ENCODE peak calls at places on chromosome 13, in six cellular contexts. One of them, this sample, is unnamed.

GRCh38 chr13:30615851-30616311 is 1.8 kb upstream of the USPL1 start:
- DNase-seq in GM12891: no peak
- DNase-seq in adrenal gland: no peak
- DNase-seq in prostate gland: no peak
- DNase-seq in ovary: no peak
- DNase-seq in uterus: no peak
- DNase-seq in this sample: no peak

GRCh38 chr13:79311456-79311855 is 94.6 kb downstream of the RBM26 start:
- DNase-seq in ovary: no peak
- DNase-seq in uterus: no peak
- DNase-seq in adrenal gland: no peak
- DNase-seq in prostate gland: no peak
- DNase-seq in GM12891: no peak
- DNase-seq in this sample: no peak

GRCh38 chr13:99686944-99687382 is 185.7 kb downstream of the TM9SF2 start:
- DNase-seq in uterus: no peak
- DNase-seq in prostate gland: no peak
- DNase-seq in adrenal gland: no peak
- DNase-seq in GM12891: no peak
- DNase-seq in ovary: no peak
- DNase-seq in this sample: no peak

GRCh38 chr13:36530050-36530789 is 97.9 kb downstream of the CCNA1 start:
- DNase-seq in GM12891: no peak
- DNase-seq in prostate gland: peak
- DNase-seq in adrenal gland: no peak
- DNase-seq in ovary: no peak
- DNase-seq in uterus: peak
- DNase-seq in this sample: no peak

GRCh38 chr13:38686635-38687245 is at the start of gene FREM2:
- DNase-seq in uterus: peak
- DNase-seq in GM12891: no peak
- DNase-seq in ovary: peak
- DNase-seq in adrenal gland: no peak
- DNase-seq in prostate gland: peak
- DNase-seq in this sample: no peak

GRCh38 chr13:25833761-25834160 is 218.1 kb downstream of the SHISA2 start:
- DNase-seq in GM12891: no peak
- DNase-seq in uterus: no peak
- DNase-seq in ovary: no peak
- DNase-seq in prostate gland: no peak
- DNase-seq in adrenal gland: no peak
- DNase-seq in this sample: no peak

GRCh38 chr13:98847780-98848179 is 95.3 kb upstream of the SLC15A1 start:
- DNase-seq in GM12891: no peak
- DNase-seq in uterus: no peak
- DNase-seq in adrenal gland: no peak
- DNase-seq in ovary: no peak
- DNase-seq in prostate gland: no peak
- DNase-seq in this sample: no peak

GRCh38 chr13:49622174-49622946 is 5.9 kb upstream of the ARL11 start:
- DNase-seq in prostate gland: no peak
- DNase-seq in adrenal gland: no peak
- DNase-seq in ovary: no peak
- DNase-seq in GM12891: no peak
- DNase-seq in uterus: no peak
- DNase-seq in this sample: no peak

GRCh38 chr13:72565893-72566292 is 161.5 kb downstream of the MZT1 start:
- DNase-seq in GM12891: no peak
- DNase-seq in adrenal gland: no peak
- DNase-seq in prostate gland: no peak
- DNase-seq in uterus: no peak
- DNase-seq in ovary: no peak
- DNase-seq in this sample: no peak

GRCh38 chr13:74450525-74450845 is 316.3 kb upstream of the KLF12 start:
- DNase-seq in GM12891: no peak
- DNase-seq in adrenal gland: no peak
- DNase-seq in ovary: no peak
- DNase-seq in prostate gland: no peak
- DNase-seq in uterus: no peak
- DNase-seq in this sample: no peak

GRCh38 chr13:75861786-75862185 is 225.7 kb downstream of the LMO7 start:
- DNase-seq in prostate gland: no peak
- DNase-seq in GM12891: no peak
- DNase-seq in uterus: no peak
- DNase-seq in adrenal gland: no peak
- DNase-seq in ovary: no peak
- DNase-seq in this sample: no peak

GRCh38 chr13:52105841-52106240 is 23.0 kb downstream of the NEK5 start:
- DNase-seq in prostate gland: no peak
- DNase-seq in ovary: no peak
- DNase-seq in uterus: no peak
- DNase-seq in GM12891: no peak
- DNase-seq in adrenal gland: no peak
- DNase-seq in this sample: no peak

GRCh38 chr13:38685974-38686571 is 804 bp upstream of the FREM2 start:
- DNase-seq in uterus: no peak
- DNase-seq in adrenal gland: no peak
- DNase-seq in GM12891: no peak
- DNase-seq in prostate gland: no peak
- DNase-seq in ovary: no peak
- DNase-seq in this sample: no peak

GRCh38 chr13:60000986-60001385 is 162.7 kb downstream of the DIAPH3 start:
- DNase-seq in ovary: no peak
- DNase-seq in GM12891: no peak
- DNase-seq in uterus: no peak
- DNase-seq in adrenal gland: no peak
- DNase-seq in prostate gland: no peak
- DNase-seq in this sample: no peak

GRCh38 chr13:98731925-98732324 is 20.5 kb downstream of the SLC15A1 start:
- DNase-seq in ovary: no peak
- DNase-seq in prostate gland: no peak
- DNase-seq in uterus: no peak
- DNase-seq in adrenal gland: no peak
- DNase-seq in GM12891: no peak
- DNase-seq in this sample: no peak

GRCh38 chr13:102401305-102401704 is 543 bp downstream of the FGF14 start:
- DNase-seq in GM12891: no peak
- DNase-seq in prostate gland: no peak
- DNase-seq in uterus: no peak
- DNase-seq in ovary: no peak
- DNase-seq in adrenal gland: no peak
- DNase-seq in this sample: no peak

GRCh38 chr13:66409542-66409941 is 820.6 kb downstream of the PCDH9 start:
- DNase-seq in prostate gland: no peak
- DNase-seq in adrenal gland: no peak
- DNase-seq in uterus: no peak
- DNase-seq in ovary: no peak
- DNase-seq in GM12891: no peak
- DNase-seq in this sample: no peak

GRCh38 chr13:30751183-30751933 is 16.0 kb downstream of the ALOX5AP start:
- DNase-seq in uterus: no peak
- DNase-seq in prostate gland: no peak
- DNase-seq in adrenal gland: no peak
- DNase-seq in GM12891: no peak
- DNase-seq in ovary: no peak
- DNase-seq in this sample: no peak

GRCh38 chr13:91148098-91148497 is 199.4 kb upstream of the MIR17HG start:
- DNase-seq in uterus: no peak
- DNase-seq in adrenal gland: no peak
- DNase-seq in prostate gland: no peak
- DNase-seq in ovary: no peak
- DNase-seq in GM12891: no peak
- DNase-seq in this sample: no peak

GRCh38 chr13:46778879-46779278 is 18.1 kb downstream of the ESD start:
- DNase-seq in GM12891: no peak
- DNase-seq in adrenal gland: no peak
- DNase-seq in uterus: no peak
- DNase-seq in prostate gland: no peak
- DNase-seq in ovary: no peak
- DNase-seq in this sample: no peak

GRCh38 chr13:99385940-99386339 is 78.7 kb upstream of the GPR183 start:
- DNase-seq in prostate gland: no peak
- DNase-seq in uterus: no peak
- DNase-seq in GM12891: no peak
- DNase-seq in ovary: no peak
- DNase-seq in adrenal gland: peak
- DNase-seq in this sample: no peak

GRCh38 chr13:35144496-35144895 is 202.4 kb downstream of the NBEA start:
- DNase-seq in ovary: no peak
- DNase-seq in GM12891: no peak
- DNase-seq in prostate gland: no peak
- DNase-seq in adrenal gland: no peak
- DNase-seq in uterus: no peak
- DNase-seq in this sample: no peak

GRCh38 chr13:108425056-108425455 is 155.5 kb downstream of the TNFSF13B start:
- DNase-seq in ovary: no peak
- DNase-seq in uterus: no peak
- DNase-seq in prostate gland: no peak
- DNase-seq in GM12891: no peak
- DNase-seq in adrenal gland: no peak
- DNase-seq in this sample: no peak

GRCh38 chr13:99536023-99536422 is 34.8 kb downstream of the TM9SF2 start:
- DNase-seq in GM12891: no peak
- DNase-seq in uterus: no peak
- DNase-seq in adrenal gland: no peak
- DNase-seq in ovary: no peak
- DNase-seq in prostate gland: no peak
- DNase-seq in this sample: no peak

GRCh38 chr13:104318121-104318520 is 1251.9 kb upstream of the SLC10A2 start:
- DNase-seq in ovary: no peak
- DNase-seq in adrenal gland: no peak
- DNase-seq in prostate gland: no peak
- DNase-seq in GM12891: no peak
- DNase-seq in uterus: no peak
- DNase-seq in this sample: no peak

GRCh38 chr13:112522578-112522977 is 65.4 kb downstream of the TUBGCP3 start:
- DNase-seq in uterus: no peak
- DNase-seq in GM12891: no peak
- DNase-seq in ovary: no peak
- DNase-seq in prostate gland: no peak
- DNase-seq in adrenal gland: no peak
- DNase-seq in this sample: no peak

GRCh38 chr13:43303040-43303729 is 279.8 kb downstream of the DNAJC15 start:
- DNase-seq in ovary: peak
- DNase-seq in GM12891: peak
- DNase-seq in adrenal gland: peak
- DNase-seq in prostate gland: peak
- DNase-seq in uterus: no peak
- DNase-seq in this sample: no peak

GRCh38 chr13:25037057-25037813 is 58.7 kb upstream of the PABPC3 start:
- DNase-seq in prostate gland: peak
- DNase-seq in GM12891: no peak
- DNase-seq in uterus: no peak
- DNase-seq in adrenal gland: peak
- DNase-seq in ovary: no peak
- DNase-seq in this sample: peak

GRCh38 chr13:30997697-30998547 is 65.5 kb downstream of the TEX26 start:
- DNase-seq in adrenal gland: no peak
- DNase-seq in ovary: no peak
- DNase-seq in uterus: no peak
- DNase-seq in GM12891: no peak
- DNase-seq in prostate gland: no peak
- DNase-seq in this sample: no peak

GRCh38 chr13:70613295-70613694 is 505.0 kb upstream of the KLHL1 start:
- DNase-seq in GM12891: no peak
- DNase-seq in ovary: no peak
- DNase-seq in adrenal gland: no peak
- DNase-seq in uterus: no peak
- DNase-seq in prostate gland: no peak
- DNase-seq in this sample: no peak

GRCh38 chr13:80334582-80335260 is 6.2 kb downstream of the SPRY2 start:
- DNase-seq in GM12891: no peak
- DNase-seq in adrenal gland: no peak
- DNase-seq in ovary: no peak
- DNase-seq in uterus: no peak
- DNase-seq in prostate gland: no peak
- DNase-seq in this sample: no peak
- TF ChIP-seq POLR2A in GM12891: no peak
- TF ChIP-seq POLR2A in adrenal gland: no peak
- TF ChIP-seq POLR2A in ovary: no peak
- TF ChIP-seq POLR2A in uterus: no peak
- TF ChIP-seq POLR2A in prostate gland: no peak
- TF ChIP-seq POLR2A in this sample: no peak

GRCh38 chr13:114119196-114119595 is 13.2 kb downstream of the RASA3 start:
- DNase-seq in ovary: no peak
- DNase-seq in adrenal gland: no peak
- DNase-seq in prostate gland: no peak
- DNase-seq in GM12891: no peak
- DNase-seq in uterus: peak
- DNase-seq in this sample: peak

GRCh38 chr13:114116734-114117133 is 15.7 kb downstream of the RASA3 start:
- DNase-seq in ovary: peak
- DNase-seq in adrenal gland: no peak
- DNase-seq in uterus: no peak
- DNase-seq in prostate gland: no peak
- DNase-seq in GM12891: no peak
- DNase-seq in this sample: no peak

GRCh38 chr13:114118086-114118762 is 14.2 kb downstream of the RASA3 start:
- DNase-seq in adrenal gland: no peak
- DNase-seq in prostate gland: no peak
- DNase-seq in ovary: no peak
- DNase-seq in uterus: no peak
- DNase-seq in GM12891: no peak
- DNase-seq in this sample: no peak

GRCh38 chr13:114120486-114121430 is 11.7 kb downstream of the RASA3 start:
- DNase-seq in uterus: no peak
- DNase-seq in ovary: no peak
- DNase-seq in prostate gland: no peak
- DNase-seq in adrenal gland: no peak
- DNase-seq in GM12891: no peak
- DNase-seq in this sample: no peak

GRCh38 chr13:114118763-114119123 is 13.7 kb downstream of the RASA3 start:
- DNase-seq in adrenal gland: no peak
- DNase-seq in GM12891: no peak
- DNase-seq in ovary: no peak
- DNase-seq in prostate gland: no peak
- DNase-seq in uterus: no peak
- DNase-seq in this sample: no peak
- TF ChIP-seq POLR2A in adrenal gland: no peak
- TF ChIP-seq POLR2A in GM12891: no peak
- TF ChIP-seq POLR2A in ovary: no peak
- TF ChIP-seq POLR2A in prostate gland: no peak
- TF ChIP-seq POLR2A in uterus: no peak
- TF ChIP-seq POLR2A in this sample: peak

GRCh38 chr13:93227280-93227905 is 786 bp downstream of the GPC6 start:
- DNase-seq in uterus: no peak
- DNase-seq in adrenal gland: no peak
- DNase-seq in ovary: peak
- DNase-seq in GM12891: peak
- DNase-seq in prostate gland: peak
- DNase-seq in this sample: peak
- TF ChIP-seq POLR2A in uterus: no peak
- TF ChIP-seq POLR2A in adrenal gland: no peak
- TF ChIP-seq POLR2A in ovary: no peak
- TF ChIP-seq POLR2A in GM12891: no peak
- TF ChIP-seq POLR2A in prostate gland: no peak
- TF ChIP-seq POLR2A in this sample: no peak

GRCh38 chr13:77326905-77327604 is at the start of gene MYCBP2:
- DNase-seq in ovary: peak
- DNase-seq in prostate gland: peak
- DNase-seq in uterus: peak
- DNase-seq in adrenal gland: peak
- DNase-seq in GM12891: peak
- DNase-seq in this sample: peak
- TF ChIP-seq POLR2A in ovary: peak
- TF ChIP-seq POLR2A in prostate gland: peak
- TF ChIP-seq POLR2A in uterus: peak
- TF ChIP-seq POLR2A in adrenal gland: peak
- TF ChIP-seq POLR2A in GM12891: peak
- TF ChIP-seq POLR2A in this sample: peak

This sample was measured in H54.